ENCODE peak calls at places on chromosome 2, in ten cellular contexts. W is upper lobe of right lung; V is fibroblast of lung; M is lower leg skin; Y is NT2/D1; S is naive thymus-derived CD4-positive, alpha-beta T cell; H is BE2C; D is lung; Q is tibial artery; T is effector memory CD4-positive, alpha-beta T cell. L is an unnamed sample.
A peak's percentile ranks its signal among the peaks of the same experiment; 100 is the strongest.

GRCh38 chr2:38376683-38377500 is at the start of gene ATL2:
- DNase-seq in D (peak; percentile 94), M (peak; percentile 99), S (peak; percentile 87), H (peak; percentile 97), W (peak; percentile 98), T (peak; percentile 90), Q (peak; percentile 95), Y (peak; percentile 95), V (peak; percentile 94), L (peak; percentile 76)

GRCh38 chr2:15184491-15184890 is 376.6 kb downstream of the NBAS start:
- DNase-seq in T (no peak), Y (no peak), H (no peak), W (no peak), S (no peak), Q (no peak), M (no peak), V (no peak), D (no peak), L (no peak)

GRCh38 chr2:201546576-201546975 is 95.0 kb downstream of the STRADB start:
- DNase-seq in W (no peak), H (no peak), T (no peak), D (no peak), V (peak; percentile 22), Y (no peak), S (no peak), Q (no peak), M (no peak), L (no peak)

GRCh38 chr2:215727507-215728503 is 285.5 kb downstream of the MREG start:
- DNase-seq in D (no peak), Y (no peak), V (no peak), H (no peak), W (no peak), S (no peak), M (no peak), Q (no peak), T (no peak), L (no peak)

GRCh38 chr2:222798528-222798927 is 62.3 kb upstream of the ACSL3 start:
- DNase-seq in V (no peak), S (no peak), W (no peak), Q (no peak), H (no peak), T (no peak), D (no peak), Y (no peak), M (no peak), L (no peak)

GRCh38 chr2:99763764-99764163 is 273.9 kb upstream of the REV1 start:
- DNase-seq in W (no peak), Y (no peak), S (no peak), M (no peak), D (no peak), T (no peak), H (no peak), V (no peak), Q (no peak), L (no peak)

GRCh38 chr2:3486047-3487027 is 33.0 kb downstream of the ADI1 start:
- DNase-seq in D (no peak), M (peak; percentile 69), S (no peak), V (no peak), H (no peak), Y (no peak), W (peak; percentile 46), T (no peak), Q (no peak), L (no peak)

GRCh38 chr2:47907097-47907781 is 941 bp upstream of the FBXO11 start:
- DNase-seq in D (no peak), S (no peak), H (no peak), Y (no peak), W (no peak), T (no peak), Q (peak; percentile 29), M (no peak), V (no peak), L (no peak)

GRCh38 chr2:142286618-142287017 is 155.8 kb upstream of the LRP1B start:
- DNase-seq in H (peak; percentile 8), W (no peak), Y (peak; percentile 49), T (no peak), D (no peak), Q (no peak), V (no peak), S (no peak), M (no peak), L (no peak)

GRCh38 chr2:145764631-145765030 is 1244.7 kb upstream of the ZEB2 start:
- DNase-seq in D (no peak), H (peak; percentile 59), S (no peak), Y (no peak), Q (peak; percentile 36), M (no peak), W (no peak), T (no peak), V (peak; percentile 59), L (no peak)

GRCh38 chr2:10017313-10017941 is 25.9 kb upstream of the KLF11 start:
- DNase-seq in M (no peak), W (peak; percentile 5), H (no peak), S (no peak), Q (no peak), V (no peak), D (no peak), Y (no peak), T (no peak), L (no peak)
- H3K4me3 ChIP-seq in M (no peak overlapping the region), W (no peak overlapping the region), H (no peak overlapping the region), S (no peak overlapping the region), Q (no peak overlapping the region), V (no peak overlapping the region), D (no peak overlapping the region), Y (no peak overlapping the region), T (no peak overlapping the region), L (no peak overlapping the region)

DNA sequence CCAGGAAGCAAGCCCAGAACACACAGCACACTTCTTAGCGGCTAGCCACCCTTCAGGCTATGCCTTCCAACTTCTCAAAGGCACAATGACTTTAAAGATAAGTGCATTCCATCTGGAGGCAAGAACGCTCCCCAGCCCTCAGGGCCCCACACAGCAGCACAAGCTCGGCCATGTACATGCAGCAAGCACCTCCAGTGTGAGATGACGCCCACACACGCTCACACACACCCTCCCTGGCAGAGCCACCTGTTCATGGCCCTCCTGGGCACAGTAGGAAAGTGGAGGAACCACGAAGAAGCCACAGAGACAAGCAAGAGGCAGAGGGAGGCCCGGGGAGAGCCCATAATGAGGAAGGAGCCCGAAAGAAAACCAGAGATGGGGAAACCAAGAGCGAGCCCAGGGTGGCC is 21.7 kb downstream of the BIN1 start:
- DNase-seq in S (no peak), D (peak; percentile 74), T (no peak), M (no peak), Y (no peak), H (no peak), Q (no peak), V (no peak), W (peak; percentile 86), L (no peak)
- H3K4me3 ChIP-seq in S (no peak overlapping the region), D (no peak overlapping the region), T (no peak overlapping the region), M (no peak overlapping the region), Y (no peak overlapping the region), H (no peak overlapping the region), Q (no peak overlapping the region), V (no peak overlapping the region), W (no peak overlapping the region), L (no peak overlapping the region)

GRCh38 chr2:26927221-26927620 is 43.2 kb upstream of the MAPRE3 start:
- DNase-seq in T (no peak), H (no peak), D (no peak), W (no peak), Y (no peak), S (no peak), V (no peak), M (peak; percentile 70), Q (no peak), L (no peak)

GRCh38 chr2:26924731-26925099 is 45.7 kb upstream of the MAPRE3 start:
- DNase-seq in M (peak; percentile 66), W (no peak), V (no peak), S (no peak), T (no peak), D (no peak), Y (no peak), H (no peak), Q (no peak), L (no peak)

GRCh38 chr2:26921323-26921722 is 49.1 kb upstream of the MAPRE3 start:
- DNase-seq in T (no peak), W (no peak), H (no peak), S (no peak), M (peak; percentile 28), Y (no peak), D (no peak), V (no peak), Q (no peak), L (no peak)

GRCh38 chr2:26925100-26925791 is 45.2 kb upstream of the MAPRE3 start:
- DNase-seq in V (no peak), Y (no peak), D (no peak), T (no peak), Q (no peak), W (no peak), H (no peak), M (peak; percentile 63), S (no peak), L (no peak)

DNA sequence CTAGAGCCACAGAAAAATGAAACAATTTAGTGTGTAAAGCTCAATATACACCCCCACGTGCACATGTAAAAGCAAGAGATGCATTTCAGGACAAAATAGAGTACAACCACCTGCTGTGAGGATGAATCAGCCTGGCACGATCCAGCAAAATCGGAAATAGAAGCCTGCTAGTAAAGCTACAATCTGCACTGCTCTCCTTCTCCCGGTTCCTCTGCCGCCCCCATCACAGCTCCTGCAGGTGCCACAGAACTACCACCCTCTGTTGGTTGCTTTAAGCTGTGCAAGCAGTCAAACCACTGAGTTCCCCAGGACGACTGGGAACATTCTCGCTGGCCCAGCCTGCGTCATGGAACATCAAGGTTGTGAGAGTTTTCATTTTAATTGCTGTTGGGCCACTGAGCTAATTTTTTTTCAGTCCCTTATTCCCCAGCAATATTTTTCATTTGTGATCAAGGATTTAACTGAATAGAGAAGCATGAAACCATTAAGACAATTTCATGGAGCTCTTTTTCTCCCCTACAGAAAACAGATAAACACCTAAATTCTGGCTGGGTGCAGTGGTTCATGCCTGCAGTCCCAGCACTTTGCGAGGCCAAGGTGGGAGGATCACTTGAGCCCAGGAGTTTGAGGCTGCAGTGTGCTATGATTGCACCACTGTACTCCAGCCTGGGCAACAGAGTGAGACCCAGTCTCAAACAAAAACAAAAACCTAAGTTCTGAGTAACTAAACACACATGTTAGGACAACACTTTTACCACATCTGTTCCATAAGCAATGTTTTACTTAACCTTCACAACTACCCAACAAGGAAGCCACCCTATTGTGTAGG is 47.6 kb upstream of the MAPRE3 start:
- DNase-seq in D (no peak), Y (peak; percentile 57), Q (peak; percentile 31), S (no peak), H (peak; percentile 74), W (no peak), V (peak; percentile 15), T (no peak), M (peak; percentile 81), L (no peak)
- H3K4me3 ChIP-seq in D (no peak overlapping the region), Y (no peak overlapping the region), Q (no peak overlapping the region), S (no peak overlapping the region), H (no peak overlapping the region), W (no peak overlapping the region), V (no peak overlapping the region), T (no peak overlapping the region), M (no peak overlapping the region), L (no peak overlapping the region)

DNA sequence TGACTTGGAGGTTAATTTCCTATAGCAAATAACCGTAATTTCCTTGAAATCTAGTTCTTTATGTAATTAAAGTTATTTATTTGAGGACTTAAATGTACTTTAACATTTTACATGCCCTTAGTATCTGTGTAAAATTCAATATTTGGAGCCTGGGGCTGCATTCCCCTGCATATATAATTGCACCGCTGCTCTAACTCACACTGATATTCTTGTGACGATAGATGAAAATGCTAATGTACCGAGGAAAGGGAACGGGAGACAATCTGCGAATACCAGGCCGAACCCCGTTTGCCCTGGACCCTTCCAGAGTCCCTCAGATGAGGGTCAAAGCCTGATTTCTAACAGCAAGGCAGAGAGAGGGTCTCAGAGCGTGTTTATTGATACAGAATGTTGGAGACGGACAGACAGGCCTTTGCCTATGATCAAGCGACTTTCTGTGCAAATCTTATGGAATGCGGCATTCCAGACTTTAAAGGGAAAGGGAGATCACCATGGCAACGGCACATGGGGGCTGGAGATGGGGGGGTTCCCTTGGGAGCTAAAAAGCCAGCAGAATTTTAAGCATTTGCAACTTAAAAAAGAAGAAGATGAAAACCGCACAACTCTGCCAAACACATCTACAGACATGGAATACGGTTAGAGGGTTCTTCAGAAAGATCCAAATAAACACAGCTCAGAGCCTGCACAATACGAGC is 57.6 kb upstream of the TWIST2 start:
- DNase-seq in Q (no peak), W (no peak), M (no peak), Y (no peak), D (no peak), T (no peak), S (no peak), H (no peak), V (no peak), L (no peak)
- H3K4me3 ChIP-seq in Q (no peak overlapping the region), W (no peak overlapping the region), M (no peak overlapping the region), Y (no peak overlapping the region), D (no peak overlapping the region), T (no peak overlapping the region), S (no peak overlapping the region), H (no peak overlapping the region), V (no peak overlapping the region), L (no peak overlapping the region)